ENCODE peak calls at places on chromosomes 2 and 18, in four cellular contexts. Z is left lung, Y is fibroblast of mammary gland, H is neural crest cell. B is an unnamed sample.

GRCh38 chr2:234422895-234423505 is 73.9 kb downstream of the ARL4C start:
- DNase-seq in Z (no peak), Y (no peak), H (no peak), B (no peak)

GRCh38 chr18:61865466-61866165 is 27.2 kb downstream of the RNF152 start:
- DNase-seq in Z (no peak), Y (no peak), H (no peak), B (no peak)

GRCh38 chr18:48391863-48392262 is 17.3 kb downstream of the ZBTB7C start:
- DNase-seq in Z (no peak), Y (no peak), H (no peak), B (no peak)

GRCh38 chr2:229734410-229734809 is 20.1 kb upstream of the DNER start:
- DNase-seq in Z (no peak), Y (no peak), H (no peak), B (no peak)

GRCh38 chr2:217795706-217796465 is 206.9 kb downstream of the TNS1 start:
- DNase-seq in Z (no peak), Y (no peak), H (no peak), B (no peak)

GRCh38 chr2:240628507-240629418 is 3.5 kb downstream of the GPR35 start:
- DNase-seq in Z (peak), Y (no peak), H (no peak), B (peak)

GRCh38 chr2:28390241-28390856 is 2.3 kb upstream of the FOSL2 start:
- DNase-seq in Z (peak), Y (peak), H (peak), B (peak)

GRCh38 chr18:2994603-2995432 is 18.1 kb downstream of the LPIN2 start:
- DNase-seq in Z (no peak), Y (no peak), H (no peak), B (peak)

GRCh38 chr2:44934962-44935853 is 6.3 kb upstream of the SIX3 start:
- DNase-seq in Z (no peak), Y (no peak), H (no peak), B (no peak)

GRCh38 chr18:9712130-9712577 is 4.1 kb downstream of the RAB31 start:
- DNase-seq in Z (no peak), Y (no peak), H (no peak), B (no peak)

GRCh38 chr2:39368846-39369245 is 68.2 kb downstream of the MAP4K3 start:
- DNase-seq in Z (no peak), Y (no peak), H (no peak), B (no peak)

GRCh38 chr2:39124770-39125075 is 3.9 kb upstream of the SOS1 start:
- DNase-seq in Z (peak), Y (no peak), H (no peak), B (no peak)

GRCh38 chr2:227460079-227460485 is 11.9 kb upstream of the AGFG1 start:
- DNase-seq in Z (no peak), Y (peak), H (no peak), B (peak)

GRCh38 chr2:88180594-88181240 is 10.6 kb downstream of the THNSL2 start:
- DNase-seq in Z (no peak), Y (peak), H (no peak), B (no peak)

GRCh38 chr2:157246212-157247067 is 11.1 kb upstream of the GALNT5 start:
- DNase-seq in Z (no peak), Y (peak), H (no peak), B (no peak)

GRCh38 chr2:38187416-38188127 is 111.6 kb upstream of the CYP1B1 start:
- DNase-seq in Z (peak), Y (peak), H (no peak), B (no peak)

GRCh38 chr18:32749809-32750208 is 23.0 kb downstream of the KLHL14 start:
- DNase-seq in Z (no peak), Y (no peak), H (no peak), B (no peak)
- TF ChIP-seq CTCF in Z (no peak), Y (no peak), H (no peak), B (no peak)

DNA sequence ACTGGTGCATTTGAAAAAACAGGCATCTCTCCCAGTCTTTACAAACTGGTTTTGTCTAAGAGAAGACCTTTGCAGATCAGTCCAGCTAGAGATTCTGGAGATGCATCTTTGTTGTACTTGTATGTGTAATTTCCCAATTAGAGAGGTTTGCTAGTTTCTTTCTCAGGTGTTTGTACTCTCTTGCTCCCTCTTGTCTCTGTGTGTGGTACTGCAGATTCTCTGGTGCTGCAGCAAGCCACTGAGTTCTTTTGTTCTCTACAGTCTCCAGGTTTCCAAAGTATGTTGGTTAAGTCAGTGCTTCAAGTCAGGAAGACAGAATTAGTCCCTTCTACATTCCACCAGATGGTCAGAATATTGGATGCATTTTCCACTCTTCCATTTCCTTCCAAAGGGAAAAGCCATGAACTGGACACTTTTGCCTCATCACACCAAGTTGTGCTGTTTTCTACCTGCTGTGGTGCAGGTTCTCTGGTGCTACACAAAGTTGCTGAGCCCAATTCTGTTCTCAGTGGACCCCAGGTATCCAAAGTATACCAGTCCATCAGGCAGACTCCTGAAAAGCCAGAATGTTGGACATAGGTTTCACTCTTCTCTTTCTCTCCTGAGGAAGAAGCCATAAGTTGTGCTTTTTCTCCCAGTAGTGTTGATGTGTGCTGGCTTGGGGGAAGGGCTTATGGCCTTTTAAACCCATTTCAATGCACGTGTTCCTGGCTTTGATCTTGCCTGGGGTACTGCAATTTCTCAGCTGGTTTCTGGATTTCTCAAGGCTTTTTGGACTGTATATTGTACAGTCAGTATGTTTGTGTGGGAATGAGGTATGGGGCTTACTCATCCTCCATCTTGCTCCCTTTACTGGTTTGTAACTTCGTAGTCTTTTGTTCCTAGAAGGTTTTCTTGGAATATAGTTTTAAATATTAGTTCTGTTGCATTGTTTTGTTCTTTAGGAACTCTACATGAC is 29.8 kb downstream of the EPC2 start:
- DNase-seq in Z (no peak), Y (peak), H (no peak), B (no peak)
- TF ChIP-seq CTCF in Z (peak), Y (peak), H (peak), B (no peak)

GRCh38 chr2:117994729-117995128 is 19.1 kb downstream of the CCDC93 start:
- DNase-seq in Z (no peak), Y (no peak), H (no peak), B (no peak)

GRCh38 chr2:117997872-117998454 is 15.9 kb downstream of the CCDC93 start:
- DNase-seq in Z (no peak), Y (no peak), H (no peak), B (no peak)

GRCh38 chr2:117996525-117996924 is 17.3 kb downstream of the CCDC93 start:
- DNase-seq in Z (no peak), Y (no peak), H (no peak), B (no peak)

GRCh38 chr2:118003396-118003824 is 10.5 kb downstream of the CCDC93 start:
- DNase-seq in Z (no peak), Y (peak), H (peak), B (peak)

DNA sequence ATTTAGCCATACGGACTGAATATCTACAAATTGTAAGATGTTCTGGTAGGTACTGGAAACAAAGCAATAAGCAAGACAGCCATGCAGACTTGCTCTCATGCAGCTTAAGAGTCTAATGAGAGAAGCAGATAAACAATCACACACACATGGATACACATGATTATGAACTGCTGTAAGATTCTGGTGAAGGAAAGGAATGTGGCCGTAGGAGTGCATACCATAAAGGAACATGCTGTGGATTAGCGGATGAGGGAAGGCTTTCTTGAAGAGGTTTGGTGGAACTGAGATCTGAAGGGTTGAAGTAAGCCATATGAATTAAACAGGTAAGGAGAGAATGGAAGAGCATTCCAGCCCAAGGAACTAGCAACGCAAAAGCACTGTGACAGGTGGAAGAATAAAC is 13.8 kb downstream of the CCDC93 start:
- DNase-seq in Z (no peak), Y (no peak), H (no peak), B (no peak)
- TF ChIP-seq CTCF in Z (no peak), Y (no peak), H (no peak), B (no peak)

GRCh38 chr2:239138610-239139009 is 262.2 kb downstream of the HDAC4 start:
- DNase-seq in Z (no peak), Y (no peak), H (no peak), B (no peak)
- TF ChIP-seq CTCF in Z (no peak), Y (no peak), H (no peak), B (no peak)

B was measured in activated B cell treated with CpG ODN at 0.5 μM for 24 hours.